ENCODE peak calls at places on chromosomes 5 and 9, in six cellular contexts. One of them, this sample, is unnamed.

GRCh38 chr5:131382407-131383395 is 118.8 kb downstream of the CDC42SE2 start:
- DNase-seq in HCT116: peak; percentile 50
- DNase-seq in A549: peak; percentile 85
- DNase-seq in K562: peak; percentile 86
- DNase-seq in H1: peak; percentile 31
- DNase-seq in GM12878: peak; percentile 71
- DNase-seq in this sample: peak; percentile 58

GRCh38 chr5:155941340-155941739 is 385.6 kb upstream of the SGCD start:
- DNase-seq in HCT116: no peak
- DNase-seq in A549: no peak
- DNase-seq in K562: no peak
- DNase-seq in H1: no peak
- DNase-seq in GM12878: no peak
- DNase-seq in this sample: no peak

GRCh38 chr5:172840077-172840777 is 6.2 kb downstream of the ERGIC1 start:
- DNase-seq in HCT116: no peak
- DNase-seq in A549: no peak
- DNase-seq in K562: no peak
- DNase-seq in H1: no peak
- DNase-seq in GM12878: no peak
- DNase-seq in this sample: no peak

GRCh38 chr9:127264462-127265040 is at the start of gene GARNL3:
- DNase-seq in HCT116: no peak
- DNase-seq in A549: no peak
- DNase-seq in K562: no peak
- DNase-seq in H1: no peak
- DNase-seq in GM12878: no peak
- DNase-seq in this sample: no peak

GRCh38 chr5:72288923-72289322 is 31.1 kb downstream of the MRPS27 start:
- DNase-seq in HCT116: no peak
- DNase-seq in A549: no peak
- DNase-seq in K562: no peak
- DNase-seq in H1: no peak
- DNase-seq in GM12878: no peak
- DNase-seq in this sample: no peak

GRCh38 chr5:69217154-69217731 is 17.4 kb upstream of the CDK7 start:
- DNase-seq in HCT116: no peak
- DNase-seq in A549: no peak
- DNase-seq in K562: peak; percentile 45
- DNase-seq in H1: no peak
- DNase-seq in GM12878: peak; percentile 72
- DNase-seq in this sample: no peak

GRCh38 chr9:108664309-108665255 is 191.2 kb downstream of the ACTL7B start:
- DNase-seq in HCT116: no peak
- DNase-seq in A549: no peak
- DNase-seq in K562: no peak
- DNase-seq in H1: no peak
- DNase-seq in GM12878: no peak
- DNase-seq in this sample: no peak

GRCh38 chr9:33506626-33507370 is 17.3 kb upstream of the ANKRD18B start:
- DNase-seq in HCT116: peak; percentile 27
- DNase-seq in A549: peak; percentile 90
- DNase-seq in K562: peak; percentile 56
- DNase-seq in H1: no peak
- DNase-seq in GM12878: no peak
- DNase-seq in this sample: peak; percentile 97

GRCh38 chr5:84249918-84250635 is 134.6 kb downstream of the EDIL3 start:
- DNase-seq in HCT116: no peak
- DNase-seq in A549: peak; percentile 35
- DNase-seq in K562: no peak
- DNase-seq in H1: peak; percentile 15
- DNase-seq in GM12878: no peak
- DNase-seq in this sample: peak; percentile 79

DNA sequence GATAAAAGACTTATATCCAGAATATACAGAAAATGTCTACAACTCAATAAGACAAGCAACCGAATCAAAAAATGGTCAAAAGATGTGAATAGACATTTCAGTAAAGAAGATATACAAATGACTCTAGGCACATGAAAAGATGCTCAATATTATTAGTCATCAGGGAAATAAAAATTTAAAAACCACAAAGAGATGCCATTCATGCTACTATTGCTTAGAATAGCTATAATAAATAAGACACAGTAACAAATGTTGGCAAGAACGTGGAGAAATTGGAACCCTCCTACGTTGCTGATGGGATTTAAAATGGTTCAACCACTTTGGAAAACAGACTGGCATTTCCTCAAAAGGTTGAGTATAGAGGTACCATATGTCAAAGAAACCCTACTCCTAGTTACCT is 39.8 kb downstream of the POLK start:
- DNase-seq in HCT116: no peak
- DNase-seq in A549: no peak
- DNase-seq in K562: no peak
- DNase-seq in H1: no peak
- DNase-seq in GM12878: no peak
- DNase-seq in this sample: peak; percentile 70
- TF ChIP-seq RAD21 in HCT116: no peak
- TF ChIP-seq RAD21 in A549: no peak
- TF ChIP-seq RAD21 in K562: no peak
- TF ChIP-seq RAD21 in H1: no peak
- TF ChIP-seq RAD21 in GM12878: no peak
- TF ChIP-seq RAD21 in this sample: no peak

GRCh38 chr5:52672459-52672858 is 115.3 kb upstream of the ITGA1 start:
- DNase-seq in HCT116: no peak
- DNase-seq in A549: no peak
- DNase-seq in K562: no peak
- DNase-seq in H1: no peak
- DNase-seq in GM12878: no peak
- DNase-seq in this sample: peak; percentile 3

GRCh38 chr5:52673495-52673894 is 114.2 kb upstream of the ITGA1 start:
- DNase-seq in HCT116: no peak
- DNase-seq in A549: no peak
- DNase-seq in K562: no peak
- DNase-seq in H1: no peak
- DNase-seq in GM12878: no peak
- DNase-seq in this sample: no peak

GRCh38 chr5:52674815-52675545 is 112.7 kb upstream of the ITGA1 start:
- DNase-seq in HCT116: no peak
- DNase-seq in A549: no peak
- DNase-seq in K562: no peak
- DNase-seq in H1: no peak
- DNase-seq in GM12878: no peak
- DNase-seq in this sample: peak; percentile 87
- TF ChIP-seq RAD21 in HCT116: no peak
- TF ChIP-seq RAD21 in A549: no peak
- TF ChIP-seq RAD21 in K562: no peak
- TF ChIP-seq RAD21 in H1: no peak
- TF ChIP-seq RAD21 in GM12878: no peak
- TF ChIP-seq RAD21 in this sample: no peak

DNA sequence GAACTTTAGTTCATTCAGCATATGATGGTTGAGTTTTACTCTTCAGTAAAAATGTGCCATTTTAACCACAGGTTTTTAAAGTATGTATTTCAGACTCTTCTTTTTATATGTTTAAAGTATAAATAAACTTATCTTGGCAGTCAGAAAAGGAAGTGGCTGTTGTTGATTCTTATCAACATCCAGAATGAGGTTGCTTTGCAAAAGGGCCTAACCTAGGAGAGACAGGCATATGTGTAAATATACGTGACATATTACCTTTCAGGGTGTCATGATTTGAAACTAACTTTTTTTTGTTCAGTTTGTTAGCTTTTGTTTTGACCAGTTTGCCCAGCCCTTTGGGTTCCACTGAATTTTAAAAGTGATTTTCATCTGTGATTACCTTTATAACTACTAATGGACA is 7.4 kb downstream of the SMARCA2 start:
- DNase-seq in HCT116: no peak
- DNase-seq in A549: no peak
- DNase-seq in K562: no peak
- DNase-seq in H1: no peak
- DNase-seq in GM12878: no peak
- DNase-seq in this sample: no peak
- TF ChIP-seq RAD21 in HCT116: no peak
- TF ChIP-seq RAD21 in A549: no peak
- TF ChIP-seq RAD21 in K562: no peak
- TF ChIP-seq RAD21 in H1: no peak
- TF ChIP-seq RAD21 in GM12878: no peak
- TF ChIP-seq RAD21 in this sample: no peak

DNA sequence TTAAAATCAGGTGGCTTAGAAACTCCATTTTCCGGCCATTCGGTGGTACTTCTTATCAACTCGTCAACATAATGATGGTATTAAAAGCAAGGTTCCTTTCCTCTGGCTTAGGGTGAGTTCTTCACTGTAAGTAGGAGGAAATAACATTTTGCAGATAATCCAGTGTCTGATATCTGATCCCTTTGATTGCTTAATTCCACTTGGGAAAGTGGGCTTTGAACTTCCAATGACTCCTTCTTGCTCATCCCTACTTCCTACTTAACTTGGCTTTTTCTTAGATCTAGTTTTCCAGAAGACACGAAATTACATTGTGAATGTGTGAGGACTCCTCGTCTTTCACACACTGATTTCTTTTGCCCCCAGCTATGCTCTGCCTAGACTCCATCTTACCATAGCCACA is 31.5 kb downstream of the DDX31 start:
- DNase-seq in HCT116: no peak
- DNase-seq in A549: no peak
- DNase-seq in K562: no peak
- DNase-seq in H1: no peak
- DNase-seq in GM12878: no peak
- DNase-seq in this sample: peak; percentile 75
- TF ChIP-seq RAD21 in HCT116: no peak
- TF ChIP-seq RAD21 in A549: no peak
- TF ChIP-seq RAD21 in K562: no peak
- TF ChIP-seq RAD21 in H1: no peak
- TF ChIP-seq RAD21 in GM12878: no peak
- TF ChIP-seq RAD21 in this sample: no peak

GRCh38 chr9:99335280-99335679 is 113.2 kb downstream of the SEC61B start:
- DNase-seq in HCT116: no peak
- DNase-seq in A549: no peak
- DNase-seq in K562: no peak
- DNase-seq in H1: no peak
- DNase-seq in GM12878: peak; percentile 19
- DNase-seq in this sample: no peak
- TF ChIP-seq RAD21 in HCT116: no peak
- TF ChIP-seq RAD21 in A549: no peak
- TF ChIP-seq RAD21 in K562: no peak
- TF ChIP-seq RAD21 in H1: no peak
- TF ChIP-seq RAD21 in GM12878: no peak
- TF ChIP-seq RAD21 in this sample: no peak

GRCh38 chr5:76850543-76851140 is 828 bp downstream of the S100Z start:
- DNase-seq in HCT116: no peak
- DNase-seq in A549: no peak
- DNase-seq in K562: no peak
- DNase-seq in H1: no peak
- DNase-seq in GM12878: no peak
- DNase-seq in this sample: no peak
- TF ChIP-seq RAD21 in HCT116: no peak
- TF ChIP-seq RAD21 in A549: no peak
- TF ChIP-seq RAD21 in K562: no peak
- TF ChIP-seq RAD21 in H1: no peak
- TF ChIP-seq RAD21 in GM12878: no peak
- TF ChIP-seq RAD21 in this sample: no peak